ENCODE peak calls at places on chromosomes 7 and 10, in four cellular contexts. I is WTC11, W is nephron progenitor cell, V is endothelial cell. N is an unnamed sample.
A peak's percentile ranks its signal among the peaks of the same experiment; 100 is the strongest.

GRCh38 chr10:36574212-36574611 is 551.2 kb upstream of the ANKRD30A start:
- DNase-seq in I (no peak), W (no peak), V (no peak), N (no peak)

GRCh38 chr7:80611353-80611752 is 27.1 kb upstream of the CD36 start:
- DNase-seq in W (no peak), I (no peak), V (no peak), N (no peak)

GRCh38 chr10:102917314-102917961 is 656 bp upstream of the CNNM2 start:
- DNase-seq in V (peak; percentile 79), W (peak; percentile 83), I (peak; percentile 89), N (peak; percentile 82)

GRCh38 chr7:152076940-152077933 is 51.8 kb downstream of the GALNT11 start:
- DNase-seq in W (no peak), I (no peak), V (no peak), N (no peak)

GRCh38 chr7:117715784-117716445 is 157.3 kb downstream of the CTTNBP2 start:
- DNase-seq in V (peak; percentile 57), I (peak; percentile 31), W (peak; percentile 22), N (peak; percentile 35)

GRCh38 chr7:33076737-33077136 is 14.2 kb upstream of the NT5C3A start:
- DNase-seq in V (no peak), W (no peak), I (no peak), N (no peak)

GRCh38 chr7:29035044-29035740 is 77.1 kb upstream of the TRIL start:
- DNase-seq in W (no peak), I (no peak), V (no peak), N (no peak)

GRCh38 chr10:125797999-125798662 is 22.5 kb upstream of the MMP21 start:
- DNase-seq in I (no peak), W (no peak), V (no peak), N (no peak)

GRCh38 chr7:151518781-151519044 is 982 bp downstream of the RHEB start:
- DNase-seq in I (no peak), V (no peak), W (no peak), N (no peak)

GRCh38 chr10:130441041-130441440 is 304.9 kb downstream of the GLRX3 start:
- DNase-seq in I (no peak), W (no peak), V (no peak), N (no peak)

GRCh38 chr7:2626498-2627117 is 5.2 kb upstream of the TTYH3 start:
- DNase-seq in W (no peak), I (no peak), V (no peak), N (no peak)

GRCh38 chr7:33721895-33722294 is 183.4 kb upstream of the BMPER start:
- DNase-seq in I (no peak), V (no peak), W (no peak), N (no peak)

GRCh38 chr7:93119191-93119905 is 1.6 kb upstream of the SAMD9 start:
- DNase-seq in W (no peak), I (no peak), V (no peak), N (no peak)

GRCh38 chr7:53611043-53611442 is 575.6 kb downstream of the POM121L12 start:
- DNase-seq in V (no peak), I (no peak), W (no peak), N (no peak)

GRCh38 chr7:604038-604883 is 84.6 kb upstream of the PDGFA start:
- DNase-seq in V (no peak), I (no peak), W (no peak), N (no peak)
- TF ChIP-seq CTCF in V (no peak), I (no peak), W (no peak), N (no peak)

GRCh38 chr10:126877390-126877789 is 27.8 kb upstream of the DOCK1 start:
- DNase-seq in I (no peak), W (no peak), V (no peak), N (no peak)
- TF ChIP-seq CTCF in I (no peak), W (no peak), V (no peak), N (no peak)

GRCh38 chr7:138837627-138838026 is 39.6 kb upstream of the ATP6V0A4 start:
- DNase-seq in I (no peak), W (no peak), V (peak; percentile 28), N (no peak)

GRCh38 chr7:138832966-138833365 is 35.0 kb upstream of the ATP6V0A4 start:
- DNase-seq in W (no peak), V (no peak), I (no peak), N (no peak)

GRCh38 chr7:138833596-138833995 is 35.6 kb upstream of the ATP6V0A4 start:
- DNase-seq in V (no peak), I (no peak), W (no peak), N (no peak)

GRCh38 chr7:138834583-138834982 is 36.6 kb upstream of the ATP6V0A4 start:
- DNase-seq in W (no peak), V (no peak), I (no peak), N (no peak)

GRCh38 chr7:138835087-138835486 is 37.1 kb upstream of the ATP6V0A4 start:
- DNase-seq in I (no peak), W (no peak), V (no peak), N (no peak)
- TF ChIP-seq CTCF in I (no peak), W (no peak), V (no peak), N (no peak)

GRCh38 chr10:49618861-49619260 is 5.0 kb downstream of the CHAT start:
- DNase-seq in W (no peak), V (no peak), I (no peak), N (no peak)

GRCh38 chr10:49620286-49620810 is 6.5 kb downstream of the CHAT start:
- DNase-seq in V (no peak), I (peak; percentile 2), W (no peak), N (no peak)

GRCh38 chr10:49621561-49621960 is 7.7 kb downstream of the CHAT start:
- DNase-seq in I (peak; percentile 6), W (no peak), V (no peak), N (no peak)

GRCh38 chr10:49620841-49621378 is 7.1 kb downstream of the CHAT start:
- DNase-seq in V (no peak), W (no peak), I (peak; percentile 5), N (no peak)

GRCh38 chr10:49619613-49620012 is 5.8 kb downstream of the CHAT start:
- DNase-seq in W (no peak), V (no peak), I (peak; percentile 46), N (no peak)
- TF ChIP-seq CTCF in W (peak; percentile 13), V (peak; percentile 14), I (peak; percentile 36), N (no peak)

DNA sequence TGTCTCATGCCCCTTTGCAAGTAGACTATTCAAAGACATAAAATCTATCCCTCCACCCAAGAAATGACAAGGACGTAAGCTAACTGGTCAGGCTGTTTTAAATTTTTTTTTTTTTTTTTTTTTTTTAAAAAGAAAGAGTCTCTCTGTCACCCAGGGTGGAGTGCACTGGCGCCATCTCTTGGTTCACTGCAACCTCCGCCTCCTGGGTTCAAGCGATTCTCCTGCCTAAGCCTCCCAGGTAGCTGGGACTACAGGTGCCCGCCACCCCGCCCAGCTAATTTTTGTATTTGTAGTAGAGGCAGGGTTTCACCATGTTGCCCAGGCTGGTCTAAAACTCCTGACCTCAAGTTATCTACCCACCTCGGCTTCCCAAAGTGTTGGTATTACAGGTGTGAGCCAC is 11.2 kb downstream of the TRA2A start:
- DNase-seq in V (peak; percentile 26), I (peak; percentile 34), W (no peak), N (no peak)
- TF ChIP-seq CTCF in V (peak; percentile 24), I (no peak), W (no peak), N (peak; percentile 39)

GRCh38 chr10:119250641-119251314 is 43.4 kb downstream of the GRK5 start:
- DNase-seq in V (no peak), I (no peak), W (no peak), N (no peak)

GRCh38 chr10:119252470-119253151 is 45.2 kb downstream of the GRK5 start:
- DNase-seq in I (no peak), W (no peak), V (no peak), N (no peak)

GRCh38 chr10:119253433-119254174 is 46.2 kb downstream of the GRK5 start:
- DNase-seq in I (peak; percentile 20), W (peak; percentile 48), V (no peak), N (no peak)

GRCh38 chr10:119251315-119251708 is 43.9 kb downstream of the GRK5 start:
- DNase-seq in W (no peak), V (no peak), I (no peak), N (no peak)

DNA sequence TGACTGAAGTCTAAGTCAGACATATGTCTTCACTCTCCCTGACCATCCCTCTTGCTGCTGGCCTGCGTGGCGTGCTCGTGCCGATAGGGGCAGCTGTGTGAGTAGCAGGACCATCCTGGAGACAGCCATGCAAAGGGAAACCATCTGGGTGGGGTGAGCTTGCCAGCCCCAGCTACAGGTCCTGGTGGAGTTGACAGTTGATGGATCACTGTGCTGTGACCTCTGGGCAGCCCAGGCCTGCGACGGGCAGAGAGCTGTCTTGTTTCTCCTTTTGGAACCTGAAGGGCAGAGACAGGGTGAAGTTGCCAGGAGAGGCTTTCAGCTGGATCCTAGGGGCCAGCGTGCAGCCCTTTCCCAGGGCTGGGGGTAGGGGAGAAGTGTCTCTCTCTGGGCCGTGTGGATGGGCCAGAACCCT is 44.7 kb downstream of the GRK5 start:
- DNase-seq in I (no peak), V (no peak), W (peak; percentile 75), N (no peak)
- TF ChIP-seq CTCF in I (no peak), V (no peak), W (peak; percentile 46), N (peak; percentile 16)

DNA sequence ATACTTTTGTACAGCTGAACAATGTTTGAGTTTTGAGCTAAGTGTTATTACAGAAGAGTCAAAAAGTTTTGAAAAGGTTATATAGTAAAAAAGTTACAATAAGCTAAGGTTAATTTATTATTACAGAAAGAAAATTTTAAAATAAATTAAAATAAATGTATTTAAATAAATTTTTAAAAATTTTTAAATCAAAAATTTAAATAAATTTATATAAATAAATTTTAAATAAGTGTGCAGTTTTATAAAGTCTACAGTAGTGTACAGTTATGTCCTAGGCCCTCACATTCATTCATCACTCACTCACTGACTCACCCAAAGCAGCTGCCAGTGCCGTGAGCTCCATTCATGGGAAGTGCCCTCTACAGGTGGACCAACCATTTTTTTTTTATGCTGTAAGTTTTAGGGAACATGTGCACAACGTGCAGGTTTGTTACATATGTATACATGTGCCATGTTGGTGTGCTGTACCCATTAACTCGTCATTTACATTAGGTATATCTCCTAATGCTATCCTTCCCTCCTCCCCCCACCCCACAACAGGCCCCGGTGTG is 462.9 kb upstream of the ZMIZ1 start:
- DNase-seq in V (no peak), W (no peak), I (no peak), N (no peak)
- TF ChIP-seq CTCF in V (no peak), W (no peak), I (no peak), N (peak; percentile 23)

GRCh38 chr7:101547022-101547915 is 81.8 kb downstream of the MYL10 start:
- DNase-seq in I (no peak), W (no peak), V (no peak), N (no peak)
- TF ChIP-seq CTCF in I (no peak), W (no peak), V (no peak), N (no peak)

DNA sequence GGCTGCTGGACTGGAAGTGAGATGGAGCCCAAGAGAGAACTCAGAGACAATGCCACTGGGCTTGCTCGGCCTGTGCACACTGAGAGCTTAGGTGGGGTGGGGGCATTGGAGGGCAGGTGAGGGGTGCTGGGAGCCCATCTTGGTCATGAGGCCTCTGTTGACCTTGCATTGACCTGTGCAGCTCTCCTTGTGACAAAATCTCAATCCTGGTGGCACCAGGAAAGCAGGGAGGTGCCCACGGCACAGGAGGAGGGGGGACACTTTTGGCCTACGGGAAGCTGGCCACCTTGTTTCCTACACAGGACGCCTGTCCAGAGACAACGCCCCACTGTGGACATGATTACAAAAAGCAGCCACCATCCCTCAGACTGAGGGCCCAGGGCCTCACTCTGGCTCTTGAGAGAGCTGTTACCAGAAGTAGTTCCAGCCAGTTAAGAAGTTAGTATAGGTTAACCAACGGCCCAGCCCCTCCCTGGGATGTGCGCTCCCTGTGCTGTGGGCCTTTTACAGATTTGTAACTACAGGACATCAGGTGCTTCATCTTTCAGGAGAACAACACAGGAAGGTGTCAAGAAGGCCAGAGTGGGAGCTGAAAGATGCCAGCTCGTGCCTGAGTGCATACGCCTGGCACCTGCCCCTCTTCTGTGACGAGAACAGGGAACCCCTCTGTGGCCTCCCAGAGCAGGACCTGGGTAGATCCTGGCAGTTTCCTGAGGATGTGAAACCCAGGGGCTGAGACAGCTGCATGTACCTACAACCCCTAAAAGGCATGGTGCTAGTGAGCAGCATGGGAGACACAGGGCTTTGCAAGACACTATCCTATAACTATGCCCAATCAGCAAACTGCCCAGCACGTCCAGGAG is 10.3 kb downstream of the PKD1L1 start:
- DNase-seq in I (no peak), W (no peak), V (no peak), N (no peak)
- TF ChIP-seq CTCF in I (no peak), W (no peak), V (no peak), N (no peak)